ENCODE peak calls at places on chromosomes 5 and 9, in four cellular contexts. Y is HepG2, W is tibial artery, R is right lobe of liver. B is an unnamed sample. For H3K27me3, the result is how much of the 10 kb centered on the place peaks cover.

GRCh38 chr5:108529381-108529780 is 147.5 kb upstream of the FBXL17 start:
- DNase-seq in W (no peak), R (no peak), Y (no peak), B (no peak)

GRCh38 chr5:153988510-153988909 is 50.2 kb downstream of the FAM114A2 start:
- DNase-seq in R (no peak), W (no peak), Y (no peak), B (no peak)

GRCh38 chr5:35198096-35198495 is 32.2 kb downstream of the PRLR start:
- DNase-seq in Y (peak), R (peak), W (peak), B (no peak)

GRCh38 chr9:98094851-98095250 is 24.2 kb downstream of the TRIM14 start:
- DNase-seq in W (peak), Y (no peak), R (no peak), B (no peak)

GRCh38 chr5:91885291-91886265 is 502.5 kb upstream of the ARRDC3 start:
- DNase-seq in W (no peak), Y (no peak), R (no peak), B (no peak)

GRCh38 chr9:127949827-127950512 is 12.3 kb upstream of the DPM2 start:
- DNase-seq in R (no peak), Y (peak), W (no peak), B (no peak)

GRCh38 chr5:101943784-101944183 is 352.3 kb downstream of the SLCO4C1 start:
- DNase-seq in R (no peak), Y (no peak), W (no peak), B (no peak)

GRCh38 chr9:101566904-101567724 is 27.7 kb downstream of the PPP3R2 start:
- DNase-seq in R (no peak), W (no peak), Y (peak), B (peak)

GRCh38 chr5:17314907-17315471 is 97.6 kb downstream of the BASP1 start:
- DNase-seq in W (no peak), R (no peak), Y (no peak), B (no peak)

GRCh38 chr5:170757182-170757601 is 26.3 kb upstream of the GABRP start:
- DNase-seq in Y (peak), R (no peak), W (no peak), B (no peak)

GRCh38 chr5:140293091-140293996 is 9.6 kb downstream of the PFDN1 start:
- DNase-seq in W (no peak), Y (peak), R (no peak), B (peak)

GRCh38 chr5:159208508-159209437 is 580 bp downstream of the RNF145 start:
- DNase-seq in R (peak), Y (peak), W (peak), B (peak)

GRCh38 chr9:134602547-134603362 is 38.8 kb upstream of the COL5A1 start:
- DNase-seq in Y (peak), W (no peak), R (no peak), B (no peak)

GRCh38 chr9:89879276-89879675 is 274.5 kb downstream of the GADD45G start:
- DNase-seq in Y (no peak), W (peak), R (no peak), B (no peak)

GRCh38 chr5:159103086-159103485 is 3.4 kb upstream of the EBF1 start:
- DNase-seq in W (no peak), Y (no peak), R (no peak), B (peak)

GRCh38 chr9:128121924-128122808 is 5.4 kb downstream of the PTGES2 start:
- DNase-seq in W (peak), R (peak), Y (no peak), B (no peak)

GRCh38 chr9:126146254-126147145 is 180.1 kb upstream of the MVB12B start:
- DNase-seq in Y (peak), W (no peak), R (peak), B (no peak)

GRCh38 chr9:109894921-109895758 is 115.1 kb downstream of the PALM2AKAP2 start:
- DNase-seq in W (no peak), Y (no peak), R (no peak), B (no peak)

GRCh38 chr9:108844856-108845255 is 10.9 kb downstream of the ACTL7B start:
- DNase-seq in Y (no peak), R (no peak), W (no peak), B (no peak)

GRCh38 chr9:110615526-110615925 is 36.0 kb upstream of the SVEP1 start:
- DNase-seq in Y (no peak), W (no peak), R (no peak), B (no peak)

GRCh38 chr5:167743685-167744084 is 547.8 kb upstream of the WWC1 start:
- DNase-seq in Y (no peak), R (no peak), W (no peak), B (no peak)

GRCh38 chr9:77847626-77848025 is 184.0 kb downstream of the GNAQ start:
- DNase-seq in W (no peak), R (no peak), Y (no peak), B (no peak)

GRCh38 chr5:15819617-15820016 is 319.6 kb downstream of the FBXL7 start:
- DNase-seq in Y (no peak), W (no peak), R (no peak), B (no peak)

GRCh38 chr5:62562867-62563266 is 15.8 kb upstream of the LRRC70 start:
- DNase-seq in W (no peak), Y (no peak), R (no peak), B (no peak)

GRCh38 chr5:139186293-139186692 is 11.9 kb downstream of the SIL1 start:
- DNase-seq in R (no peak), W (no peak), Y (no peak), B (no peak)

GRCh38 chr9:127530206-127530941 is 79.1 kb downstream of the LRSAM1 start:
- DNase-seq in R (no peak), Y (no peak), W (no peak), B (no peak)

GRCh38 chr9:76603448-76603895 is 144.5 kb downstream of the GCNT1 start:
- DNase-seq in Y (no peak), R (no peak), W (no peak), B (no peak)

GRCh38 chr9:83979812-83980394 is at the start of gene HNRNPK:
- DNase-seq in Y (peak), R (peak), W (peak), B (peak)

GRCh38 chr9:114394523-114395193 is 6.9 kb upstream of the AKNA start:
- DNase-seq in Y (no peak), R (no peak), W (no peak), B (no peak)
- H3K27ac ChIP-seq in Y (no peak), R (no peak), W (peak), B (peak)

DNA sequence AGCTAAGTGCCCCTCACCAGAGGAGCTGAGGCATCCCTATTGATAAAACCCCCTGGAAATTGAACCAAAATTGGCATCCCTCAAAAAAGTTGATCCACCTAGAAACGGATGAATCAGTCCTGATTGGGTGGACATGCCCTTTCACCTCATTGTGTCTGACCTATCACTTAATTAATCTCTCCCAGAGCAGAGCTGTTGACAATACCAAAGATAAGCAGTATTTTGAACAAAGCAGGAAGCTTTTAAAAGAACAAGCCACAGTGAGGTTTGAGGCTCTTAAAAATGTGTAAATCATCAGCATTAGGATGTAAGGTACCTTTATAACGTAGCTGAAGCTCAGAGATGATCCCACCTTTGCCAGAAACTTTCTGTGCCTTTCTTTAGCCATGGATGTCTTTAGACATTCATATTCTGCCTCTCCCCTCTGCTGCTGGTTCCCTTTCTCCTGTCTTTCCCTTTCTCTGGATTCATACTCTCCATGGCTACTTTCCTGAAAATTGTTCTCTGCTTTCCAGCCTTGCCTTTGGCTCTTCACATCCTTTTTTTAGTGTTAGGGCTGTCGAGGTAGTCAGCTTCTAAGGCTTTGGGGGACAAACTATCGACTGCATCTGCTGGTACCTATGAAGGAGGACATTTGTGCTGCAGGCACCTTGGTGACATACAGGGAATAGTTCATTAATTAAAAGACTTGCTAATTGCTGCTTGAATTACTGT is 7.8 kb upstream of the LHX2 start:
- DNase-seq in Y (no peak), R (no peak), W (no peak), B (no peak)
- H3K27me3 ChIP-seq in Y (under half), R (under half), W (half or more), B (under half)

GRCh38 chr9:123201083-123201482 is 67.3 kb downstream of the STRBP start:
- DNase-seq in W (no peak), R (no peak), Y (no peak), B (no peak)
- H3K27ac ChIP-seq in W (no peak), R (no peak), Y (no peak), B (no peak)

GRCh38 chr5:138160706-138161105 is 17.7 kb downstream of the BRD8 start:
- DNase-seq in R (no peak), W (no peak), Y (no peak), B (no peak)
- H3K27me3 ChIP-seq in R (under half), W (under half), Y (under half), B (under half)

GRCh38 chr5:82549263-82549662 is 271.1 kb upstream of the RPS23 start:
- DNase-seq in W (no peak), Y (no peak), R (no peak), B (no peak)

GRCh38 chr5:82551220-82551619 is 273.1 kb upstream of the RPS23 start:
- DNase-seq in Y (no peak), R (no peak), W (no peak), B (no peak)

GRCh38 chr5:82551840-82552385 is 273.8 kb upstream of the RPS23 start:
- DNase-seq in W (no peak), Y (no peak), R (no peak), B (no peak)
- H3K27ac ChIP-seq in W (peak), Y (no peak), R (no peak), B (no peak)

GRCh38 chr9:132237481-132237880 is 75.6 kb downstream of the NTNG2 start:
- DNase-seq in Y (no peak), R (no peak), W (no peak), B (no peak)

GRCh38 chr9:132236662-132237311 is 74.9 kb downstream of the NTNG2 start:
- DNase-seq in R (no peak), W (no peak), Y (no peak), B (no peak)

GRCh38 chr9:132238992-132239391 is 77.1 kb downstream of the NTNG2 start:
- DNase-seq in W (no peak), Y (no peak), R (no peak), B (no peak)

GRCh38 chr9:132239518-132239917 is 77.7 kb downstream of the NTNG2 start:
- DNase-seq in Y (no peak), R (no peak), W (no peak), B (no peak)

DNA sequence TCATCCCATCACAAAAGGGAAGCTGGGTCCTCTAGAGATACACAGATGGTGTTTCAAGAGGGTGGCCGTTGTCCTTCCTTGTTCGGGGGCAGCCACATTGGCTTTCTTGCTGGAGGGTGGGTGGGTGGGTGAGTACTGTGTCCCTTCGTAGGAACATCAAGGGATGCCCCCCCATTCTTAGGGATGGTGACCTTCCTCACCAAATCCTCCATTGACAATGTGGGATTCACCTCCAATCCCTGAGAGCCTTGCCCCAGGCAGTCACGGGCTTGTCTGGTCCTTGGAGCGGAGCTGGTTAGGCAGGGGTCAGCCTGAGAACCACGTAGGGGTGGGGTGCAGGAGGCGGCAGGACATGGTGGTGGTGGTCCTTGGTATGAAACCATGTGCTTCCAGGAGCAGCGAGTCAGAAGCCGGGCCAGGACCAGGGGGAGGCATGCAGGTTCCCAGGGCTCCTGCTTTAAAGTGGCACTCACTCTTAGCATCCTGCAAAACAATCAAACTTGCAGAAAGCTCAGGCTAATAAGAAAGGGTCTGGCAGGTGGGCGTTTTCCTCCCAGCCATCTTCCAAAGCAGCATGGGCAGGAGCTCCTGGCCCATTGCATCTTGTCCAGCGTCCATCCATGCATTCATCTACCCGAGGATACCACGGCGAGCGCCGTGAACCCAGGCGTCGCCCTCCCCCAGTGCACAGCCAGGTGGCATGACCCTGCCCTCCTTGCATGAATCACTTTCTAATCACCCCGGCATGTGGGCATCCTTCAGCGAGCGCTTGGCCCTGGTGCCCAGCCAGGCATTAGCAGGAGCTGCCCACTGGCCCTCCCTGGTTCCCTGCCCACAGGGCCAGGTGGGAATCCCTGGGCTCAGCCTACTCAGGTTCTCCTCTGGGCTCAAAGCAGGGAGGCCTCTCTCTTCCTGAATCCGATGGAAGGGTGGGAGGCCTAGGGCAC is 76.4 kb downstream of the NTNG2 start:
- DNase-seq in Y (no peak), W (no peak), R (no peak), B (no peak)
- H3K27me3 ChIP-seq in Y (under half), W (under half), R (under half), B (under half)

DNA sequence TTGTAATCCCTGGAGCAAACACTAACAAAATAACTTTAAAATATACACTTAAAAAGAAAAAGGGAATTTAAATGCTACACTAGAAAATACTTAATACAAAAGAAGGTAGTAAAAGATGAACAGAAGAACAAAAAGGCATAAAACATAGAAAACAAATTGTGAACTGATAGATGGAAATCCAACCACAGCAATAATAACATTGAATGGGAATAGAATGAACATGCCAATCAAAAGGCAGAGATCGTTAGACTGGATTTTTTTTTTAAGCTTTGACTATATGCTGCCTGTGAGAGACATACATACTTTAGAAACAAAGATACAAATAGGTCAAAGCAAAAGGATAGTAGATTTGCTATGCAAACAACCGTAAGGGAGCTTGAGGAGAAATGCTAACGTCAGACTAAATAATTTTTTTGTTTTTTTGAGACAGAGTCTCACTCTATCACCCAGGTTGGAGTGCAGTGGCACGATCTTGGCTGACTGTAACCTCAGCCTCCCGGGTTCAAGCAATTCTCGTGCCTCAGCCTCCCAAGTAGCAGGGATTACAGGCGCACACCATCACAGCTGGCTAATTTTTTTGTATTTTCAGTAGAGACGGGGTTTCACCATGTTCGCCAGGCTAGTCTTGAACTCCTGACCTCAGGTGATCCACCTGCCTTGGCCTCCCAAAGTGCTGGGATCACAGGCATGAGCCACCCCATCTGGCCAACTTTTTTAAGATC is 6.5 kb downstream of the ABO start:
- DNase-seq in Y (no peak), R (no peak), W (no peak), B (no peak)
- H3K27ac ChIP-seq in Y (no peak), R (no peak), W (no peak), B (no peak)

B was measured in CD4-positive, alpha-beta memory T cell.